ENCODE peak calls at places on chromosomes 2 and 18, in five cellular contexts. T, D, S, E and Z are unnamed samples.

GRCh38 chr2:180656455-180656847 is 324.0 kb upstream of the UBE2E3 start:
- DNase-seq in T (no peak), D (no peak), S (peak; percentile 33), E (peak; percentile 32), Z (no peak)

GRCh38 chr2:178404380-178404767 is 46.6 kb downstream of the PRKRA start:
- DNase-seq in T (peak; percentile 58), D (no peak), S (peak; percentile 78), E (peak; percentile 69), Z (no peak)

GRCh38 chr2:4882421-4882820 is 809.8 kb upstream of the SOX11 start:
- DNase-seq in T (peak; percentile 52), D (no peak), S (no peak), E (no peak), Z (no peak)

GRCh38 chr2:33839791-33840190 is 240.7 kb upstream of the FAM98A start:
- DNase-seq in T (no peak), D (no peak), S (no peak), E (no peak), Z (no peak)

GRCh38 chr2:16622399-16622968 is 43.1 kb downstream of the CYRIA start:
- DNase-seq in T (no peak), D (no peak), S (no peak), E (no peak), Z (no peak)

GRCh38 chr2:146080925-146081324 is 1561.0 kb upstream of the ZEB2 start:
- DNase-seq in T (no peak), D (no peak), S (no peak), E (no peak), Z (no peak)

GRCh38 chr2:143841935-143842334 is 678.0 kb downstream of the ZEB2 start:
- DNase-seq in T (no peak), D (no peak), S (no peak), E (no peak), Z (no peak)

GRCh38 chr2:165251361-165251760 is 12.1 kb downstream of the SCN2A start:
- DNase-seq in T (peak; percentile 56), D (no peak), S (no peak), E (no peak), Z (no peak)

GRCh38 chr2:56088411-56088810 is 95.4 kb upstream of the CCDC85A start:
- DNase-seq in T (no peak), D (no peak), S (peak; percentile 3), E (no peak), Z (no peak)

GRCh38 chr2:39663187-39663930 is 2.4 kb upstream of the TMEM178A start:
- DNase-seq in T (no peak), D (no peak), S (no peak), E (no peak), Z (no peak)

GRCh38 chr2:188303363-188304031 is 11.8 kb downstream of the GULP1 start:
- DNase-seq in T (no peak), D (no peak), S (peak; percentile 70), E (no peak), Z (no peak)

GRCh38 chr2:166610180-166610919 is 116.3 kb upstream of the SCN7A start:
- DNase-seq in T (no peak), D (no peak), S (no peak), E (no peak), Z (no peak)

GRCh38 chr2:61162721-61163120 is 733 bp downstream of the C2orf74 start:
- DNase-seq in T (no peak), D (no peak), S (no peak), E (no peak), Z (no peak)

GRCh38 chr2:190505696-190506095 is 28.8 kb downstream of the NEMP2 start:
- DNase-seq in T (no peak), D (no peak), S (no peak), E (no peak), Z (no peak)

GRCh38 chr18:47613929-47614328 is 316.5 kb downstream of the SMAD2 start:
- DNase-seq in T (no peak), D (no peak), S (no peak), E (no peak), Z (no peak)

GRCh38 chr2:233480490-233481202 is 85.9 kb downstream of the USP40 start:
- DNase-seq in T (no peak), D (no peak), S (no peak), E (no peak), Z (no peak)

GRCh38 chr18:59070181-59070912 is 69.3 kb upstream of the SEC11C start:
- DNase-seq in T (peak; percentile 76), D (peak; percentile 74), S (peak; percentile 95), E (peak; percentile 21), Z (peak; percentile 58)

GRCh38 chr2:57453929-57454328 is 592.7 kb upstream of the VRK2 start:
- DNase-seq in T (no peak), D (no peak), S (no peak), E (no peak), Z (no peak)

GRCh38 chr2:189628817-189629552 is 32.3 kb upstream of the ASNSD1 start:
- DNase-seq in T (no peak), D (no peak), S (no peak), E (no peak), Z (no peak)

GRCh38 chr2:221572821-221573429 is 821 bp upstream of the EPHA4 start:
- DNase-seq in T (peak; percentile 42), D (peak; percentile 16), S (peak; percentile 63), E (no peak), Z (no peak)

GRCh38 chr2:144349674-144350073 is 170.2 kb downstream of the ZEB2 start:
- DNase-seq in T (no peak), D (no peak), S (no peak), E (no peak), Z (no peak)

GRCh38 chr2:62968168-62968567 is 82.5 kb upstream of the OTX1 start:
- DNase-seq in T (no peak), D (no peak), S (no peak), E (no peak), Z (no peak)

GRCh38 chr2:156322103-156322671 is 10.3 kb downstream of the NR4A2 start:
- DNase-seq in T (no peak), D (no peak), S (no peak), E (no peak), Z (no peak)

GRCh38 chr2:233264667-233265066 is 13.2 kb downstream of the ATG16L1 start:
- DNase-seq in T (no peak), D (no peak), S (no peak), E (no peak), Z (no peak)

GRCh38 chr2:69253893-69254292 is 133.1 kb downstream of the GFPT1 start:
- DNase-seq in T (no peak), D (no peak), S (no peak), E (peak; percentile 92), Z (no peak)

GRCh38 chr2:105297211-105297610 is 32.3 kb downstream of the TGFBRAP1 start:
- DNase-seq in T (no peak), D (no peak), S (no peak), E (no peak), Z (no peak)

GRCh38 chr2:67895171-67895941 is 167.4 kb downstream of the C1D start:
- DNase-seq in T (no peak), D (no peak), S (no peak), E (no peak), Z (no peak)

GRCh38 chr18:67318651-67319050 is 197.9 kb downstream of the DSEL start:
- DNase-seq in T (no peak), D (no peak), S (peak; percentile 59), E (peak; percentile 16), Z (no peak)

GRCh38 chr2:67626076-67626475 is 228.9 kb downstream of the ETAA1 start:
- DNase-seq in T (no peak), D (no peak), S (no peak), E (no peak), Z (no peak)

GRCh38 chr2:221289389-221289788 is 282.7 kb downstream of the EPHA4 start:
- DNase-seq in T (no peak), D (no peak), S (peak; percentile 73), E (no peak), Z (no peak)

GRCh38 chr2:170271340-170271739 is 93.4 kb downstream of the MYO3B start:
- DNase-seq in T (peak; percentile 72), D (no peak), S (no peak), E (no peak), Z (no peak)